ENCODE peak calls at places on chromosomes 13 and 19, in seven cellular contexts. Y is MCF 10A, Q is H9, K is AG09319, X is tibial nerve, J is AG10803, H is Calu3. T is an unnamed sample.

GRCh38 chr13:113078895-113079720 is 26.5 kb upstream of the F7 start:
- DNase-seq in Q (no peak), K (no peak), H (no peak), Y (no peak), J (no peak), X (no peak), T (no peak)

GRCh38 chr13:44693156-44693826 is 117.2 kb upstream of the TSC22D1 start:
- DNase-seq in H (no peak), Q (no peak), J (no peak), K (no peak), X (no peak), Y (no peak), T (no peak)

GRCh38 chr19:55640043-55640576 is 692 bp upstream of the ZNF580 start:
- DNase-seq in Y (no peak), J (peak), Q (peak), K (no peak), X (peak), H (no peak), T (no peak)

GRCh38 chr13:21230516-21230915 is 54.1 kb downstream of the MRPL57 start:
- DNase-seq in H (no peak), X (no peak), J (no peak), K (no peak), Y (no peak), Q (no peak), T (no peak)

GRCh38 chr13:41059466-41059865 is 1.8 kb upstream of the WBP4 start:
- DNase-seq in K (no peak), Y (peak), J (peak), Q (no peak), X (no peak), H (no peak), T (no peak)

GRCh38 chr13:33050161-33050560 is 33.9 kb downstream of the KL start:
- DNase-seq in H (no peak), Y (peak), K (no peak), X (no peak), Q (no peak), J (no peak), T (no peak)

GRCh38 chr19:48325265-48325910 is at the start of gene EMP3:
- DNase-seq in Y (peak), X (peak), K (peak), J (peak), Q (peak), H (peak), T (peak)

GRCh38 chr19:23665651-23666410 is 21.2 kb downstream of the ZNF675 start:
- DNase-seq in X (no peak), J (no peak), H (no peak), K (no peak), Q (no peak), Y (no peak), T (no peak)

GRCh38 chr13:31764556-31764955 is 25.2 kb downstream of the RXFP2 start:
- DNase-seq in Y (no peak), H (no peak), J (peak), Q (no peak), X (no peak), K (no peak), T (no peak)

GRCh38 chr13:114285166-114285808 is 3.9 kb downstream of the UPF3A start:
- DNase-seq in X (no peak), H (no peak), K (no peak), Q (no peak), Y (peak), J (peak), T (no peak)

GRCh38 chr13:100826441-100826840 is 151.8 kb upstream of the TMTC4 start:
- DNase-seq in H (no peak), X (no peak), Y (no peak), J (no peak), K (no peak), Q (no peak), T (no peak)

GRCh38 chr13:63305641-63306133 is 1890.0 kb upstream of the PCDH20 start:
- DNase-seq in H (no peak), K (no peak), Y (no peak), Q (no peak), J (no peak), X (no peak), T (no peak)

GRCh38 chr13:107458269-107458668 is 757.1 kb downstream of the LIG4 start:
- DNase-seq in Y (no peak), Q (no peak), J (no peak), X (no peak), K (no peak), H (no peak), T (no peak)

GRCh38 chr13:52405767-52406494 is at the start of gene THSD1:
- DNase-seq in Y (peak), H (peak), J (peak), X (peak), K (no peak), Q (peak), T (no peak)

GRCh38 chr19:4130635-4131438 is 6.9 kb upstream of the MAP2K2 start:
- DNase-seq in H (peak), J (peak), K (peak), Y (peak), X (no peak), Q (no peak), T (peak)

GRCh38 chr19:33499248-33499647 is 22.3 kb downstream of the PEPD start:
- DNase-seq in J (no peak), Y (no peak), H (no peak), X (no peak), Q (no peak), K (no peak), T (no peak)

DNA sequence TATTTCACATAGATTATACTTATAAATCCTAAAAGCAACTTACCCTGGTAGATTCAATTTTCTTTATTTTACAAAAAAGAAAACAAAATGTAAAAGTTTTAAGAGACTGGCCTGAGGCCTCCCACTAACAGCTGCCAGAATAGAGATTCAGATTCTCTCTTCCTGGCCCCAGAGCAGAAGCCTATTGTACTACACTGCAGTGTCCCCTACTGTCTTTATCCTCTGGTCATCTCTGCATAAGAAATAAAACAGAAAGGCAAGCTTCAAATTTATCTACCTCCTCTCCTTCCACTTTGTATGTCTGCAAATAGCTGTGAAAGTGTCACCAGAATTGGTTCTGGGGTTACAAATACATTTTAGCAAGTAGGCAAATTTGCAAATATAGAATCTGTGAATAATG is 1004.1 kb upstream of the PCDH9 start:
- DNase-seq in Q (no peak), K (no peak), J (no peak), Y (peak), H (no peak), X (no peak), T (no peak)
- TF ChIP-seq CTCF in Q (peak), K (no peak), J (no peak), Y (peak), H (no peak), X (no peak), T (peak)

GRCh38 chr19:29596885-29597525 is 9.1 kb upstream of the POP4 start:
- DNase-seq in X (no peak), Q (no peak), J (peak), K (no peak), H (peak), Y (peak), T (peak)
- TF ChIP-seq CTCF in X (no peak), Q (peak), J (peak), K (no peak), H (no peak), Y (peak), T (peak)

GRCh38 chr13:99033814-99034213 is 56.0 kb upstream of the DOCK9 start:
- DNase-seq in J (peak), X (no peak), Q (no peak), Y (peak), K (no peak), H (no peak), T (no peak)
- TF ChIP-seq CTCF in J (peak), X (peak), Q (peak), Y (peak), K (peak), H (no peak), T (peak)

GRCh38 chr19:54165222-54165621 is 5.7 kb upstream of the LENG1 start:
- DNase-seq in X (no peak), Q (no peak), H (no peak), Y (no peak), K (no peak), J (no peak), T (no peak)

GRCh38 chr19:54162241-54162805 is 2.8 kb upstream of the LENG1 start:
- DNase-seq in J (peak), Q (peak), X (peak), Y (peak), K (no peak), H (no peak), T (no peak)

GRCh38 chr19:54162884-54163283 is 3.4 kb upstream of the LENG1 start:
- DNase-seq in K (no peak), H (no peak), X (no peak), J (no peak), Q (no peak), Y (no peak), T (no peak)

GRCh38 chr19:54160948-54161347 is 1.4 kb upstream of the LENG1 start:
- DNase-seq in H (no peak), K (no peak), J (no peak), X (no peak), Q (no peak), Y (no peak), T (no peak)

DNA sequence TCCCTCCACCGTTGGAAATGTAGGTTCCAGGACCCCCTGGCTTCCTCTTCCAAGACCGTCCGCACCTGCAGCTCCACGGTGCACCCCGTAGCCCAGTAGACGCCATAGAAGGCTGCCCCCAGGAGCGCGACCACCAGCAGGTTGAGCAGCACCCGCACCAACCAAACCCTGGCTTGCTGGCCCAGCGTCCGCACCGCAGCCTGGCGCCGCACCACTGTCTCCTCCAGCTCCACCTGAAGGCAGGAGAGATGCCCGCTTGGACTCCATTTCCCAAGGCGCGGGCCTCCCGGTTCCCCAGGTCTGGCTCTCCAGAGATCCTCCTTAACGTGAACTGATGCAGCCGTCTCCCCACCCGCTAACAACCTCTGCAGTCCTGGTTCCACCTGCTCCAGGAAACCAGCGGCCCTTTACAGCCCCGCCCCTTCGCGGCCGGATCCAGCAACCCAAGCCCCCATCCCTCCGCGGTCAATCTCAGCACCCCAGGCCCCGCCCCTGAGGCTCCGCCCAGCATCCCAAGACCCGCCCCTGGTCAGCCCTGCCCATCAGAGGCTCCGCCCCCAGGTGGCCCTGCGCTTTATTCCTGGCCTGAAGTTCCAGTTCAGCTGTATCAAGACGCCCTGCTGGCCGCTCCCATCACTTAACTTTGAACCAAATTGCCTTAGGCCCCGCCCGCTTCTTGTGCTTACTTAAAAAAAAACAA is 5.0 kb upstream of the LENG1 start:
- DNase-seq in X (peak), J (no peak), Y (no peak), K (no peak), H (peak), Q (peak), T (no peak)
- TF ChIP-seq CTCF in X (no peak), J (no peak), Y (no peak), K (no peak), H (no peak), Q (no peak), T (no peak)

GRCh38 chr19:49799798-49800376 is 13.2 kb downstream of the FUZ start:
- DNase-seq in X (no peak), K (no peak), Y (no peak), Q (peak), J (no peak), H (no peak), T (no peak)
- TF ChIP-seq CTCF in X (no peak), K (no peak), Y (no peak), Q (peak), J (no peak), H (peak), T (no peak)

GRCh38 chr13:98482476-98483444 is 94.1 kb downstream of the STK24 start:
- DNase-seq in Y (peak), Q (no peak), H (no peak), K (peak), J (peak), X (peak), T (no peak)
- TF ChIP-seq CTCF in Y (no peak), Q (peak), H (no peak), K (peak), J (peak), X (no peak), T (peak)

DNA sequence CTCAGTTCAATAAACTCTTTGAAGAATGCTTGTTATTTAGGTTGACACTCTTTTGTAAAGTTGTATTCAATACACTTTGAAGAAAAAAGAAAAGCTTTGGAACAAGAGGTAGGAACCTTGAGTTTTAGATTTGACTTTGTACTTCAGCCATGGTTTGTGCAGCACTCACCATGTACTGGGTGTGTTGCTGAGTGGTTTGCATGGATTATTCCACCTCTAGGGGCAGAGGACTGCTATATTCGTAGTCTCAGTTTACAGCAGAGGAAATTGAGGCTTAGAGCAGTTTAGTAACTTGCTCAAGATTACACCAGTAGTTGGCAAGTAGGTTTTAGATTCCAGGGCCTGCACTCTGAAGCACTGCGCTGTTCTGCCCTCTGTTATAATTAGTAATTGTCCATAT is 68.8 kb downstream of the DNAJC3 start:
- DNase-seq in J (no peak), X (no peak), K (no peak), Q (no peak), H (no peak), Y (no peak), T (no peak)
- TF ChIP-seq CTCF in J (no peak), X (no peak), K (no peak), Q (peak), H (no peak), Y (no peak), T (peak)

GRCh38 chr19:9584073-9584833 is at the start of gene ZNF121:
- DNase-seq in K (peak), J (peak), Y (peak), H (peak), Q (peak), X (peak), T (peak)

GRCh38 chr19:9580728-9581127 is 3.6 kb downstream of the ZNF121 start:
- DNase-seq in H (no peak), K (no peak), J (no peak), X (no peak), Y (no peak), Q (no peak), T (no peak)
- TF ChIP-seq CTCF in H (no peak), K (no peak), J (no peak), X (no peak), Y (no peak), Q (no peak), T (no peak)

GRCh38 chr13:82850644-82851043 is 1031.6 kb downstream of the SLITRK1 start:
- DNase-seq in Q (no peak), Y (no peak), K (no peak), H (no peak), J (no peak), X (no peak), T (no peak)
- TF ChIP-seq CTCF in Q (no peak), Y (no peak), K (no peak), H (no peak), J (no peak), X (no peak), T (no peak)

T was measured in AG04450.